ENCODE peak calls at places on chromosomes 11 and 22, in five cellular contexts. P, R, F, S and A are unnamed samples.
A peak's percentile ranks its signal among the peaks of the same experiment; 100 is the strongest.

GRCh38 chr22:17570851-17571631 is 7.7 kb downstream of the SLC25A18 start:
- ATAC-seq in P (peak; percentile 51), R (peak; percentile 10), F (no peak), S (peak; percentile 90), A (peak; percentile 97)

GRCh38 chr11:18699848-18700261 is 1.3 kb downstream of the TMEM86A start:
- ATAC-seq in P (peak; percentile 23), R (no peak), F (no peak), S (no peak), A (no peak)

GRCh38 chr11:34266090-34266912 is 91.5 kb downstream of the ABTB2 start:
- ATAC-seq in P (peak; percentile 34), R (peak; percentile 34), F (no peak), S (no peak), A (peak; percentile 73)

GRCh38 chr22:39719559-39720450 is 149.3 kb downstream of the CACNA1I start:
- ATAC-seq in P (no peak), R (no peak), F (no peak), S (no peak), A (no peak)

GRCh38 chr11:94142308-94143277 is 14.0 kb downstream of the PANX1 start:
- ATAC-seq in P (peak; percentile 18), R (peak; percentile 90), F (peak; percentile 39), S (no peak), A (no peak)

GRCh38 chr11:15885913-15886698 is 470.2 kb downstream of the SOX6 start:
- ATAC-seq in P (no peak), R (no peak), F (no peak), S (no peak), A (no peak)

GRCh38 chr11:17388609-17389204 is at the start of gene KCNJ11:
- ATAC-seq in P (peak; percentile 7), R (peak; percentile 72), F (peak; percentile 58), S (no peak), A (peak; percentile 52)

GRCh38 chr11:104872393-104872792 is 25.9 kb downstream of the CASP12 start:
- ATAC-seq in P (no peak), R (no peak), F (no peak), S (no peak), A (no peak)

GRCh38 chr11:34281256-34281655 is 76.6 kb downstream of the ABTB2 start:
- ATAC-seq in P (no peak), R (no peak), F (no peak), S (no peak), A (peak; percentile 52)

GRCh38 chr22:39809772-39810557 is 83.6 kb downstream of the ENTHD1 start:
- ATAC-seq in P (no peak), R (no peak), F (peak; percentile 57), S (no peak), A (no peak)

GRCh38 chr11:36490026-36490806 is 19.9 kb downstream of the TRAF6 start:
- ATAC-seq in P (no peak), R (no peak), F (no peak), S (no peak), A (no peak)

GRCh38 chr11:8206251-8207079 is 37.6 kb upstream of the RIC3 start:
- ATAC-seq in P (no peak), R (peak; percentile 90), F (no peak), S (peak; percentile 42), A (peak; percentile 48)

GRCh38 chr11:121466063-121466794 is 13.5 kb upstream of the SORL1-AS1 start:
- ATAC-seq in P (peak; percentile 85), R (no peak), F (peak; percentile 40), S (peak; percentile 89), A (peak; percentile 91)

GRCh38 chr11:114250180-114250579 is 46.0 kb upstream of the NNMT start:
- ATAC-seq in P (no peak), R (no peak), F (no peak), S (no peak), A (no peak)

GRCh38 chr22:45783690-45784089 is 112.1 kb downstream of the ATXN10 start:
- ATAC-seq in P (no peak), R (no peak), F (no peak), S (no peak), A (no peak)

GRCh38 chr11:75771646-75772410 is 3.2 kb downstream of the DGAT2 start:
- ATAC-seq in P (no peak), R (no peak), F (no peak), S (peak; percentile 68), A (peak; percentile 27)

GRCh38 chr22:22825213-22825593 is 62.4 kb upstream of the IGLL5 start:
- ATAC-seq in P (no peak), R (no peak), F (no peak), S (no peak), A (no peak)

GRCh38 chr22:44131989-44132685 is 48.6 kb upstream of the PARVG start:
- ATAC-seq in P (no peak), R (no peak), F (no peak), S (no peak), A (no peak)

GRCh38 chr11:120337133-120337895 is 1.1 kb downstream of the ARHGEF12 start:
- ATAC-seq in P (peak; percentile 43), R (peak; percentile 4), F (peak; percentile 9), S (no peak), A (no peak)

GRCh38 chr11:116842909-116843308 is 5.5 kb upstream of the APOA1 start:
- ATAC-seq in P (no peak), R (no peak), F (no peak), S (no peak), A (no peak)

GRCh38 chr11:58927393-58928081 is 11.8 kb upstream of the GLYATL1 start:
- ATAC-seq in P (peak; percentile 73), R (no peak), F (peak; percentile 55), S (no peak), A (no peak)

DNA sequence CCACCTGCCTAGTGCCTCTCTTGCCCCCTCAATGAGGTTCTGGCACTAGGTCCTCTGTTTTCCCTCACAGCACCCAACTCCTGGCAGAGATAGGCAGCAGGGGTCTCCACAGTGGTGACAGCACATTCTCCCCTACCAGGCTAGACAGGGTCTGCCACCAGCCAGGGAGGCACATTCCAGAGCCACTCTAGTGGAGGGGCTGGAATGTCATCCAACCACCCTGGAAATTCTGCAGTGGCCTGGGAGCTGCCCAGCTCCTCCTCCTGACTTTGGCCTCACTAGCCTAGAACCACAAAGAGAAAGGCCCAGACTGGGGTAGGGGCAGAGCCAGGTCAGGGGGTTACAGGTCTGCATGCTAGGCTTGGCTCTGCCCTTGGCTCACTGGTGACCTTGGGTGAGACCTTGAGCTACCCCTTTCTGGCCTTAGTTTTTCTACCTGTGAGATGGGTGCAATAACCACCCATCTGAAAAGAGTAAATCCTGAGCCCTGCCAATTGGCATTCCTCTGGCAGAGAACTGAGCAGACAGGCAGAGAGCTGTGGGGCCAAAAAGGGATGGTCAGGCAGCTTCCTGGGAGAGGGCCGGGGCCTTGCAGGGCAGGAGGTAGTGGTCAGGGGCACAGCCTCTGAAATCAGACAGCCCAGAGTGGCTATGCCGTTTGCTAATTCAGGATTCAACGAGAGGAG is 7.1 kb downstream of the P2RY2 start:
- ATAC-seq in P (no peak), R (no peak), F (no peak), S (no peak), A (no peak)
- TF ChIP-seq EP300 in P (no peak), R (no peak), F (no peak), S (no peak), A (no peak)

DNA sequence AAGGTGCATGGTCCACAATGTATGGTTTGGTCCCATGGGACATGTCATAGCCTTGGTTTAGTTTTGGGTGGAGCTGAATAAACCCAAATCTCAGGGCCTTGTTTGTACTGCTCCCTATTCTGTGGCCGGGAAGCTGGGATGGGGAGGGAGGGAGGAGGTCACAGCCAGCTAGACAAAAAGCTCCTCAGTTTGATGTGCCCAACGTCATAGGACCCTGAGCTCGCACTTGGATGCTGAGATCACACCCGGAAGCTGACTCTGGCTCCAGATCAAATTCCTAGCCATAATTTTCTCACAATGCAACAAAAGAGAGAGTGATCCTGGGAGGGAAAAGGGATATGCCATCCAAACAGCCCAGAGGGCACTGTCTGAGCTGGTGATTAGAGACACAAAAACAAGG is 1.5 kb downstream of the HSPB2 start:
- ATAC-seq in P (no peak), R (no peak), F (no peak), S (no peak), A (peak; percentile 24)
- TF ChIP-seq POLR2AphosphoS5 in P (no peak), R (no peak), F (no peak), S (peak; percentile 9), A (peak; percentile 96)

DNA sequence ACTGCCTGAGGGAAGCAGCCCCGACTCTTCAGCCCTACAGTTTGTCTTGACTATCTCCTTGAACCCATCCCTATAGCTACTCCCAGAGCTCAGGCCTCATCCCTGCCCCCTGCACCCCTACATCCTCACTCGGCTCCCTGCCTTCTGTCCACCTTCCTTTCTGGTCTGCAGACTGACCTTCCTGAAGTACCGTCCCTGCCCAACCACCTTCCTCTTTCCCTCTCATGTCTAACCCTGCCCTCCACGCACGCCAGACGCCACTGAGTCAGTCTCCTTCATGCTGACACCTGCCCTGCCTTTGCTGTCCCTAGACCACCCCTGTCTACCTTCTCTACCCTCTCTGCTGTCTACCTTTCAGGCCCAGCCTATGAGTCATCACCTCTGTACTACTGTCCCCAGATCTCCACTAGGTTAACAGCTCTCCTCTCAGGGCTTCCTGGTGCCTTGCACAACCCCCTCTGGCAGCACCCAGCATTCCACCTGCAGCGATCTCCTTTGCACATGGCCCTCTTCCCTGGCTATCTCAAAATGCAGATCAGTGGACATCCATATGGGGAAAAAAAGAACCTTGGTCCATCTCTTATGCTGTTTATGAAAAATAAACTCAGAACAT is 8.9 kb downstream of the KCTD21 start:
- ATAC-seq in P (peak; percentile 97), R (peak; percentile 82), F (no peak), S (peak; percentile 15), A (no peak)
- TF ChIP-seq EP300 in P (no peak), R (no peak), F (no peak), S (no peak), A (no peak)

DNA sequence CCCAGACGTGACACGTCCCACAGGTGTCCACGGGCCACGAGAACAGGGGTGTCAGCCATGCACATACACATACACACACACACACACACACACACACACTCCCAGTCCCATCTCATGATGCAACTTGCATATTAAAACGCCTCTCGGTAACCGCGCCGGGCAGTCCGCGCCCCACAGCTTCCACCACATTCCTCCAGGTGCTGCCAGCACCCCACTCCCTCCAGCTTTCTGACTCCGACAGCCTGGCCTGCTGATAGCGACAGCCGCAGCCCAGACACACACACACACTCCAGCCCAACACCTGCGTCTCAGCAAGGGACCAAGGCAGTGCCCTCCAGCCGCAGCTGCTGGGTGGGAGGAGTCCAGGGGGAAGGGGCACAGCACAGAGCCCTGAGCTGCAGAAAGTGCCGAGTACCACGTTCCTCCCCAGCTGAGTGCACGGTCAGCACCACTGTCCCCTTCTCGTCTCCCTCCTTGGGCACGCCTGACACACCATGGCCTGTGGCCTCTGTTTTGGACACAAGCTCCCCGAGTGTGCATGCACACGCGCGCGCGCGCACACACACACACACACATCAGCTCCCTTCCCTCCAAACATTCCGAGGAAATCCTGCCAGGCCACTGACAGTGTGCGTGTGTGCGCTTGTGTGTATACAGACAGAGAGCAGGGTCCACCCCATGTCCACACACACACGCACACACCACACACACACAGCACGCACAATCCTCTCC is 1.3 kb downstream of the ELFN2 start:
- ATAC-seq in P (no peak), R (no peak), F (no peak), S (peak; percentile 68), A (no peak)
- TF ChIP-seq POLR2AphosphoS5 in P (no peak), R (no peak), F (no peak), S (no peak), A (no peak)

GRCh38 chr11:925496-926301 is at the start of gene AP2A2:
- ATAC-seq in P (peak; percentile 11), R (peak; percentile 89), F (peak; percentile 78), S (peak; percentile 86), A (peak; percentile 89)
- TF ChIP-seq EP300 in P (no peak), R (no peak), F (no peak), S (no peak), A (no peak)

GRCh38 chr11:123674297-123674696 is 19.9 kb upstream of the SCN3B start:
- ATAC-seq in P (no peak), R (no peak), F (no peak), S (no peak), A (no peak)
- TF ChIP-seq POLR2AphosphoS5 in P (no peak), R (no peak), F (no peak), S (no peak), A (no peak)

GRCh38 chr11:27380796-27381195 is 17.8 kb upstream of the CCDC34 start:
- ATAC-seq in P (no peak), R (no peak), F (no peak), S (no peak), A (no peak)
- TF ChIP-seq EP300 in P (no peak), R (no peak), F (no peak), S (no peak), A (no peak)